ENCODE peak calls at places on chromosomes 3 and 15, in seven cellular contexts. One of them, this sample, is unnamed.

GRCh38 chr15:40436892-40437753 is 3.6 kb upstream of the BAHD1 start:
- DNase-seq in NCI-H1105 treated with DMSO at 0.1 percent for 48 hours: no peak
- DNase-seq in CD4-positive, alpha-beta T cell: no peak
- DNase-seq in stomach: no peak
- DNase-seq in lower lobe of right lung: no peak
- DNase-seq in NCI-H345: no peak
- DNase-seq in stimulated activated CD4-positive, alpha-beta T cell treated with anti-CD3 and anti-CD28 coated beads, Interleukin-4, amount 100 ng/mL, for 4 hours: no peak
- DNase-seq in this sample: no peak

GRCh38 chr3:185583925-185584324 is 2.2 kb upstream of the SENP2 start:
- DNase-seq in NCI-H1105 treated with DMSO at 0.1 percent for 48 hours: no peak
- DNase-seq in CD4-positive, alpha-beta T cell: no peak
- DNase-seq in stomach: no peak
- DNase-seq in lower lobe of right lung: no peak
- DNase-seq in NCI-H345: no peak
- DNase-seq in stimulated activated CD4-positive, alpha-beta T cell treated with anti-CD3 and anti-CD28 coated beads, Interleukin-4, amount 100 ng/mL, for 4 hours: no peak
- DNase-seq in this sample: no peak

GRCh38 chr15:57138260-57138895 is 219.9 kb downstream of the TCF12 start:
- DNase-seq in NCI-H1105 treated with DMSO at 0.1 percent for 48 hours: peak
- DNase-seq in CD4-positive, alpha-beta T cell: no peak
- DNase-seq in stomach: peak
- DNase-seq in lower lobe of right lung: no peak
- DNase-seq in NCI-H345: peak
- DNase-seq in stimulated activated CD4-positive, alpha-beta T cell treated with anti-CD3 and anti-CD28 coated beads, Interleukin-4, amount 100 ng/mL, for 4 hours: no peak
- DNase-seq in this sample: no peak

GRCh38 chr15:49064281-49064653 is 18.0 kb upstream of the SECISBP2L start:
- DNase-seq in NCI-H1105 treated with DMSO at 0.1 percent for 48 hours: no peak
- DNase-seq in CD4-positive, alpha-beta T cell: no peak
- DNase-seq in stomach: no peak
- DNase-seq in lower lobe of right lung: no peak
- DNase-seq in NCI-H345: no peak
- DNase-seq in stimulated activated CD4-positive, alpha-beta T cell treated with anti-CD3 and anti-CD28 coated beads, Interleukin-4, amount 100 ng/mL, for 4 hours: no peak
- DNase-seq in this sample: no peak

GRCh38 chr15:74322558-74323180 is 44.8 kb downstream of the CYP11A1 start:
- DNase-seq in NCI-H1105 treated with DMSO at 0.1 percent for 48 hours: peak
- DNase-seq in CD4-positive, alpha-beta T cell: peak
- DNase-seq in stomach: peak
- DNase-seq in lower lobe of right lung: peak
- DNase-seq in NCI-H345: peak
- DNase-seq in stimulated activated CD4-positive, alpha-beta T cell treated with anti-CD3 and anti-CD28 coated beads, Interleukin-4, amount 100 ng/mL, for 4 hours: peak
- DNase-seq in this sample: peak

GRCh38 chr3:115602194-115602593 is 21.1 kb upstream of the GAP43 start:
- DNase-seq in NCI-H1105 treated with DMSO at 0.1 percent for 48 hours: no peak
- DNase-seq in CD4-positive, alpha-beta T cell: no peak
- DNase-seq in stomach: no peak
- DNase-seq in lower lobe of right lung: no peak
- DNase-seq in NCI-H345: no peak
- DNase-seq in stimulated activated CD4-positive, alpha-beta T cell treated with anti-CD3 and anti-CD28 coated beads, Interleukin-4, amount 100 ng/mL, for 4 hours: no peak
- DNase-seq in this sample: no peak

GRCh38 chr3:53837331-53837730 is 8.9 kb downstream of the CHDH start:
- DNase-seq in NCI-H1105 treated with DMSO at 0.1 percent for 48 hours: no peak
- DNase-seq in CD4-positive, alpha-beta T cell: no peak
- DNase-seq in stomach: no peak
- DNase-seq in lower lobe of right lung: peak
- DNase-seq in NCI-H345: no peak
- DNase-seq in stimulated activated CD4-positive, alpha-beta T cell treated with anti-CD3 and anti-CD28 coated beads, Interleukin-4, amount 100 ng/mL, for 4 hours: no peak
- DNase-seq in this sample: no peak

GRCh38 chr3:33629219-33629618 is 88.8 kb downstream of the CLASP2 start:
- DNase-seq in NCI-H1105 treated with DMSO at 0.1 percent for 48 hours: no peak
- DNase-seq in CD4-positive, alpha-beta T cell: no peak
- DNase-seq in stomach: no peak
- DNase-seq in lower lobe of right lung: no peak
- DNase-seq in NCI-H345: no peak
- DNase-seq in stimulated activated CD4-positive, alpha-beta T cell treated with anti-CD3 and anti-CD28 coated beads, Interleukin-4, amount 100 ng/mL, for 4 hours: no peak
- DNase-seq in this sample: no peak

GRCh38 chr3:16311960-16312451 is 47.0 kb downstream of the OXNAD1 start:
- DNase-seq in NCI-H1105 treated with DMSO at 0.1 percent for 48 hours: no peak
- DNase-seq in CD4-positive, alpha-beta T cell: peak
- DNase-seq in stomach: no peak
- DNase-seq in lower lobe of right lung: no peak
- DNase-seq in NCI-H345: no peak
- DNase-seq in stimulated activated CD4-positive, alpha-beta T cell treated with anti-CD3 and anti-CD28 coated beads, Interleukin-4, amount 100 ng/mL, for 4 hours: no peak
- DNase-seq in this sample: no peak

GRCh38 chr3:141255864-141256263 is 24.2 kb downstream of the PXYLP1 start:
- DNase-seq in NCI-H1105 treated with DMSO at 0.1 percent for 48 hours: no peak
- DNase-seq in CD4-positive, alpha-beta T cell: no peak
- DNase-seq in stomach: no peak
- DNase-seq in lower lobe of right lung: no peak
- DNase-seq in NCI-H345: no peak
- DNase-seq in stimulated activated CD4-positive, alpha-beta T cell treated with anti-CD3 and anti-CD28 coated beads, Interleukin-4, amount 100 ng/mL, for 4 hours: peak
- DNase-seq in this sample: no peak

GRCh38 chr3:184813357-184813756 is 1.4 kb downstream of the VPS8 start:
- DNase-seq in NCI-H1105 treated with DMSO at 0.1 percent for 48 hours: no peak
- DNase-seq in CD4-positive, alpha-beta T cell: no peak
- DNase-seq in stomach: no peak
- DNase-seq in lower lobe of right lung: no peak
- DNase-seq in NCI-H345: no peak
- DNase-seq in stimulated activated CD4-positive, alpha-beta T cell treated with anti-CD3 and anti-CD28 coated beads, Interleukin-4, amount 100 ng/mL, for 4 hours: no peak
- DNase-seq in this sample: no peak

GRCh38 chr3:49378249-49378899 is 20.2 kb upstream of the GPX1 start:
- DNase-seq in NCI-H1105 treated with DMSO at 0.1 percent for 48 hours: no peak
- DNase-seq in CD4-positive, alpha-beta T cell: no peak
- DNase-seq in stomach: no peak
- DNase-seq in lower lobe of right lung: peak
- DNase-seq in NCI-H345: no peak
- DNase-seq in stimulated activated CD4-positive, alpha-beta T cell treated with anti-CD3 and anti-CD28 coated beads, Interleukin-4, amount 100 ng/mL, for 4 hours: no peak
- DNase-seq in this sample: no peak

GRCh38 chr15:93087825-93088199 is 1.2 kb downstream of the RGMA start:
- DNase-seq in NCI-H1105 treated with DMSO at 0.1 percent for 48 hours: peak
- DNase-seq in CD4-positive, alpha-beta T cell: peak
- DNase-seq in stomach: peak
- DNase-seq in lower lobe of right lung: peak
- DNase-seq in NCI-H345: peak
- DNase-seq in stimulated activated CD4-positive, alpha-beta T cell treated with anti-CD3 and anti-CD28 coated beads, Interleukin-4, amount 100 ng/mL, for 4 hours: peak
- DNase-seq in this sample: peak

GRCh38 chr15:62845239-62846126 is 197.1 kb upstream of the TPM1 start:
- DNase-seq in NCI-H1105 treated with DMSO at 0.1 percent for 48 hours: no peak
- DNase-seq in CD4-positive, alpha-beta T cell: no peak
- DNase-seq in stomach: no peak
- DNase-seq in lower lobe of right lung: no peak
- DNase-seq in NCI-H345: no peak
- DNase-seq in stimulated activated CD4-positive, alpha-beta T cell treated with anti-CD3 and anti-CD28 coated beads, Interleukin-4, amount 100 ng/mL, for 4 hours: no peak
- DNase-seq in this sample: no peak

GRCh38 chr15:92196342-92196741 is 197.3 kb upstream of the ST8SIA2 start:
- DNase-seq in NCI-H1105 treated with DMSO at 0.1 percent for 48 hours: no peak
- DNase-seq in CD4-positive, alpha-beta T cell: no peak
- DNase-seq in stomach: no peak
- DNase-seq in lower lobe of right lung: no peak
- DNase-seq in NCI-H345: no peak
- DNase-seq in stimulated activated CD4-positive, alpha-beta T cell treated with anti-CD3 and anti-CD28 coated beads, Interleukin-4, amount 100 ng/mL, for 4 hours: no peak
- DNase-seq in this sample: no peak

GRCh38 chr3:48897401-48898376 is 993 bp downstream of the SLC25A20 start:
- DNase-seq in NCI-H1105 treated with DMSO at 0.1 percent for 48 hours: no peak
- DNase-seq in CD4-positive, alpha-beta T cell: no peak
- DNase-seq in stomach: no peak
- DNase-seq in lower lobe of right lung: no peak
- DNase-seq in NCI-H345: no peak
- DNase-seq in stimulated activated CD4-positive, alpha-beta T cell treated with anti-CD3 and anti-CD28 coated beads, Interleukin-4, amount 100 ng/mL, for 4 hours: no peak
- DNase-seq in this sample: no peak

This sample was measured in NCI-H2081.